ENCODE peak calls at places on chromosomes 11 and 22, in seven cellular contexts. One of them, this sample, is unnamed.

GRCh38 chr11:43327987-43328386 is 16.2 kb downstream of the API5 start:
- DNase-seq in activated CD4-positive, alpha-beta T cell treated with anti-CD3 and anti-CD28 coated beads for 48 hours: no peak
- DNase-seq in mammary epithelial cell: peak; percentile 79
- DNase-seq in A172: peak; percentile 93
- DNase-seq in activated T-cell treated with anti-CD3 and anti-CD28 coated beads for 4 hours: no peak
- DNase-seq in stimulated activated CD4-positive, alpha-beta T cell treated with anti-CD3 and anti-CD28 coated beads, Interleukin-15, amount 100 ng/mL, for 1 hour: no peak
- DNase-seq in A549: no peak
- DNase-seq in this sample: peak; percentile 79

GRCh38 chr22:21450320-21450831 is 16.8 kb upstream of the TMEM191C start:
- DNase-seq in activated T-cell treated with anti-CD3 and anti-CD28 coated beads for 4 hours: no peak
- DNase-seq in stimulated activated CD4-positive, alpha-beta T cell treated with anti-CD3 and anti-CD28 coated beads, Interleukin-15, amount 100 ng/mL, for 1 hour: no peak
- DNase-seq in mammary epithelial cell: no peak
- DNase-seq in activated CD4-positive, alpha-beta T cell treated with anti-CD3 and anti-CD28 coated beads for 48 hours: no peak
- DNase-seq in A549: no peak
- DNase-seq in A172: no peak
- DNase-seq in this sample: no peak

GRCh38 chr11:46234261-46234660 is 43.2 kb upstream of the CREB3L1 start:
- DNase-seq in mammary epithelial cell: no peak
- DNase-seq in activated T-cell treated with anti-CD3 and anti-CD28 coated beads for 4 hours: no peak
- DNase-seq in activated CD4-positive, alpha-beta T cell treated with anti-CD3 and anti-CD28 coated beads for 48 hours: no peak
- DNase-seq in A172: no peak
- DNase-seq in A549: no peak
- DNase-seq in stimulated activated CD4-positive, alpha-beta T cell treated with anti-CD3 and anti-CD28 coated beads, Interleukin-15, amount 100 ng/mL, for 1 hour: no peak
- DNase-seq in this sample: no peak

GRCh38 chr11:64602466-64603070 is 11.5 kb downstream of the SLC22A12 start:
- DNase-seq in stimulated activated CD4-positive, alpha-beta T cell treated with anti-CD3 and anti-CD28 coated beads, Interleukin-15, amount 100 ng/mL, for 1 hour: no peak
- DNase-seq in A172: no peak
- DNase-seq in mammary epithelial cell: no peak
- DNase-seq in activated T-cell treated with anti-CD3 and anti-CD28 coated beads for 4 hours: no peak
- DNase-seq in activated CD4-positive, alpha-beta T cell treated with anti-CD3 and anti-CD28 coated beads for 48 hours: no peak
- DNase-seq in A549: no peak
- DNase-seq in this sample: no peak

GRCh38 chr11:28621648-28622215 is 513.5 kb downstream of the METTL15 start:
- DNase-seq in A172: peak; percentile 73
- DNase-seq in stimulated activated CD4-positive, alpha-beta T cell treated with anti-CD3 and anti-CD28 coated beads, Interleukin-15, amount 100 ng/mL, for 1 hour: no peak
- DNase-seq in mammary epithelial cell: no peak
- DNase-seq in activated CD4-positive, alpha-beta T cell treated with anti-CD3 and anti-CD28 coated beads for 48 hours: no peak
- DNase-seq in A549: no peak
- DNase-seq in activated T-cell treated with anti-CD3 and anti-CD28 coated beads for 4 hours: no peak
- DNase-seq in this sample: no peak

GRCh38 chr11:74316772-74317505 is 5.5 kb upstream of the P4HA3 start:
- DNase-seq in activated T-cell treated with anti-CD3 and anti-CD28 coated beads for 4 hours: no peak
- DNase-seq in activated CD4-positive, alpha-beta T cell treated with anti-CD3 and anti-CD28 coated beads for 48 hours: no peak
- DNase-seq in A172: no peak
- DNase-seq in stimulated activated CD4-positive, alpha-beta T cell treated with anti-CD3 and anti-CD28 coated beads, Interleukin-15, amount 100 ng/mL, for 1 hour: no peak
- DNase-seq in A549: no peak
- DNase-seq in mammary epithelial cell: peak; percentile 14
- DNase-seq in this sample: no peak

GRCh38 chr11:122724520-122724919 is 69.0 kb downstream of the UBASH3B start:
- DNase-seq in activated T-cell treated with anti-CD3 and anti-CD28 coated beads for 4 hours: no peak
- DNase-seq in mammary epithelial cell: no peak
- DNase-seq in A172: no peak
- DNase-seq in A549: no peak
- DNase-seq in activated CD4-positive, alpha-beta T cell treated with anti-CD3 and anti-CD28 coated beads for 48 hours: no peak
- DNase-seq in stimulated activated CD4-positive, alpha-beta T cell treated with anti-CD3 and anti-CD28 coated beads, Interleukin-15, amount 100 ng/mL, for 1 hour: no peak
- DNase-seq in this sample: no peak

GRCh38 chr22:24855794-24856193 is 49.8 kb downstream of the SGSM1 start:
- DNase-seq in stimulated activated CD4-positive, alpha-beta T cell treated with anti-CD3 and anti-CD28 coated beads, Interleukin-15, amount 100 ng/mL, for 1 hour: no peak
- DNase-seq in activated T-cell treated with anti-CD3 and anti-CD28 coated beads for 4 hours: no peak
- DNase-seq in mammary epithelial cell: no peak
- DNase-seq in activated CD4-positive, alpha-beta T cell treated with anti-CD3 and anti-CD28 coated beads for 48 hours: no peak
- DNase-seq in A549: no peak
- DNase-seq in A172: no peak
- DNase-seq in this sample: no peak

GRCh38 chr11:107756553-107756952 is 44.7 kb upstream of the SLN start:
- DNase-seq in activated T-cell treated with anti-CD3 and anti-CD28 coated beads for 4 hours: no peak
- DNase-seq in stimulated activated CD4-positive, alpha-beta T cell treated with anti-CD3 and anti-CD28 coated beads, Interleukin-15, amount 100 ng/mL, for 1 hour: no peak
- DNase-seq in A172: no peak
- DNase-seq in mammary epithelial cell: no peak
- DNase-seq in A549: no peak
- DNase-seq in activated CD4-positive, alpha-beta T cell treated with anti-CD3 and anti-CD28 coated beads for 48 hours: no peak
- DNase-seq in this sample: no peak

GRCh38 chr22:20904980-20905355 is 12.2 kb upstream of the CRKL start:
- DNase-seq in activated T-cell treated with anti-CD3 and anti-CD28 coated beads for 4 hours: no peak
- DNase-seq in stimulated activated CD4-positive, alpha-beta T cell treated with anti-CD3 and anti-CD28 coated beads, Interleukin-15, amount 100 ng/mL, for 1 hour: no peak
- DNase-seq in A172: no peak
- DNase-seq in mammary epithelial cell: no peak
- DNase-seq in activated CD4-positive, alpha-beta T cell treated with anti-CD3 and anti-CD28 coated beads for 48 hours: no peak
- DNase-seq in A549: no peak
- DNase-seq in this sample: no peak

GRCh38 chr22:21816787-21817496 is 50.5 kb downstream of the MAPK1 start:
- DNase-seq in mammary epithelial cell: peak; percentile 90
- DNase-seq in A172: peak; percentile 57
- DNase-seq in stimulated activated CD4-positive, alpha-beta T cell treated with anti-CD3 and anti-CD28 coated beads, Interleukin-15, amount 100 ng/mL, for 1 hour: no peak
- DNase-seq in activated CD4-positive, alpha-beta T cell treated with anti-CD3 and anti-CD28 coated beads for 48 hours: peak; percentile 27
- DNase-seq in activated T-cell treated with anti-CD3 and anti-CD28 coated beads for 4 hours: no peak
- DNase-seq in A549: peak; percentile 48
- DNase-seq in this sample: peak; percentile 74

GRCh38 chr11:122655527-122656072 is at the start of gene UBASH3B:
- DNase-seq in mammary epithelial cell: peak; percentile 88
- DNase-seq in stimulated activated CD4-positive, alpha-beta T cell treated with anti-CD3 and anti-CD28 coated beads, Interleukin-15, amount 100 ng/mL, for 1 hour: peak; percentile 51
- DNase-seq in A549: peak; percentile 67
- DNase-seq in activated T-cell treated with anti-CD3 and anti-CD28 coated beads for 4 hours: peak; percentile 44
- DNase-seq in activated CD4-positive, alpha-beta T cell treated with anti-CD3 and anti-CD28 coated beads for 48 hours: peak; percentile 76
- DNase-seq in A172: peak; percentile 74
- DNase-seq in this sample: peak; percentile 90

GRCh38 chr11:98561216-98561615 is 459.5 kb upstream of the CNTN5 start:
- DNase-seq in A549: no peak
- DNase-seq in activated CD4-positive, alpha-beta T cell treated with anti-CD3 and anti-CD28 coated beads for 48 hours: no peak
- DNase-seq in activated T-cell treated with anti-CD3 and anti-CD28 coated beads for 4 hours: no peak
- DNase-seq in stimulated activated CD4-positive, alpha-beta T cell treated with anti-CD3 and anti-CD28 coated beads, Interleukin-15, amount 100 ng/mL, for 1 hour: no peak
- DNase-seq in A172: no peak
- DNase-seq in mammary epithelial cell: peak; percentile 32
- DNase-seq in this sample: peak; percentile 1

GRCh38 chr22:43996170-43996980 is 27.7 kb upstream of the PARVB start:
- DNase-seq in activated CD4-positive, alpha-beta T cell treated with anti-CD3 and anti-CD28 coated beads for 48 hours: peak; percentile 78
- DNase-seq in A549: no peak
- DNase-seq in stimulated activated CD4-positive, alpha-beta T cell treated with anti-CD3 and anti-CD28 coated beads, Interleukin-15, amount 100 ng/mL, for 1 hour: peak; percentile 53
- DNase-seq in mammary epithelial cell: no peak
- DNase-seq in A172: no peak
- DNase-seq in activated T-cell treated with anti-CD3 and anti-CD28 coated beads for 4 hours: peak; percentile 63
- DNase-seq in this sample: no peak

GRCh38 chr11:45483361-45483760 is 182.1 kb downstream of the CHST1 start:
- DNase-seq in A549: no peak
- DNase-seq in A172: no peak
- DNase-seq in mammary epithelial cell: no peak
- DNase-seq in activated T-cell treated with anti-CD3 and anti-CD28 coated beads for 4 hours: no peak
- DNase-seq in activated CD4-positive, alpha-beta T cell treated with anti-CD3 and anti-CD28 coated beads for 48 hours: no peak
- DNase-seq in stimulated activated CD4-positive, alpha-beta T cell treated with anti-CD3 and anti-CD28 coated beads, Interleukin-15, amount 100 ng/mL, for 1 hour: no peak
- DNase-seq in this sample: no peak

GRCh38 chr11:665062-665706 is 28.1 kb downstream of the DRD4 start:
- DNase-seq in A549: no peak
- DNase-seq in A172: no peak
- DNase-seq in activated T-cell treated with anti-CD3 and anti-CD28 coated beads for 4 hours: no peak
- DNase-seq in mammary epithelial cell: no peak
- DNase-seq in activated CD4-positive, alpha-beta T cell treated with anti-CD3 and anti-CD28 coated beads for 48 hours: no peak
- DNase-seq in stimulated activated CD4-positive, alpha-beta T cell treated with anti-CD3 and anti-CD28 coated beads, Interleukin-15, amount 100 ng/mL, for 1 hour: no peak
- DNase-seq in this sample: no peak

GRCh38 chr11:79259800-79260199 is 181.0 kb downstream of the TENM4 start:
- DNase-seq in activated T-cell treated with anti-CD3 and anti-CD28 coated beads for 4 hours: no peak
- DNase-seq in mammary epithelial cell: no peak
- DNase-seq in activated CD4-positive, alpha-beta T cell treated with anti-CD3 and anti-CD28 coated beads for 48 hours: no peak
- DNase-seq in stimulated activated CD4-positive, alpha-beta T cell treated with anti-CD3 and anti-CD28 coated beads, Interleukin-15, amount 100 ng/mL, for 1 hour: no peak
- DNase-seq in A172: no peak
- DNase-seq in A549: peak; percentile 15
- DNase-seq in this sample: peak; percentile 13

GRCh38 chr22:43479311-43479710 is 67.5 kb downstream of the MPPED1 start:
- DNase-seq in activated CD4-positive, alpha-beta T cell treated with anti-CD3 and anti-CD28 coated beads for 48 hours: no peak
- DNase-seq in activated T-cell treated with anti-CD3 and anti-CD28 coated beads for 4 hours: no peak
- DNase-seq in A172: no peak
- DNase-seq in A549: no peak
- DNase-seq in stimulated activated CD4-positive, alpha-beta T cell treated with anti-CD3 and anti-CD28 coated beads, Interleukin-15, amount 100 ng/mL, for 1 hour: no peak
- DNase-seq in mammary epithelial cell: no peak
- DNase-seq in this sample: no peak

GRCh38 chr11:77109236-77110019 is 6.8 kb downstream of the OMP start:
- DNase-seq in activated CD4-positive, alpha-beta T cell treated with anti-CD3 and anti-CD28 coated beads for 48 hours: no peak
- DNase-seq in stimulated activated CD4-positive, alpha-beta T cell treated with anti-CD3 and anti-CD28 coated beads, Interleukin-15, amount 100 ng/mL, for 1 hour: no peak
- DNase-seq in mammary epithelial cell: no peak
- DNase-seq in activated T-cell treated with anti-CD3 and anti-CD28 coated beads for 4 hours: no peak
- DNase-seq in A172: peak; percentile 69
- DNase-seq in A549: no peak
- DNase-seq in this sample: no peak

GRCh38 chr11:92070026-92070889 is 154.4 kb upstream of the FAT3 start:
- DNase-seq in mammary epithelial cell: peak; percentile 1
- DNase-seq in A172: no peak
- DNase-seq in activated CD4-positive, alpha-beta T cell treated with anti-CD3 and anti-CD28 coated beads for 48 hours: no peak
- DNase-seq in A549: no peak
- DNase-seq in activated T-cell treated with anti-CD3 and anti-CD28 coated beads for 4 hours: no peak
- DNase-seq in stimulated activated CD4-positive, alpha-beta T cell treated with anti-CD3 and anti-CD28 coated beads, Interleukin-15, amount 100 ng/mL, for 1 hour: no peak
- DNase-seq in this sample: no peak

GRCh38 chr11:47797633-47798032 is 30.5 kb upstream of the FNBP4 start:
- DNase-seq in activated T-cell treated with anti-CD3 and anti-CD28 coated beads for 4 hours: peak; percentile 32
- DNase-seq in A172: peak; percentile 91
- DNase-seq in mammary epithelial cell: peak; percentile 55
- DNase-seq in stimulated activated CD4-positive, alpha-beta T cell treated with anti-CD3 and anti-CD28 coated beads, Interleukin-15, amount 100 ng/mL, for 1 hour: no peak
- DNase-seq in A549: no peak
- DNase-seq in activated CD4-positive, alpha-beta T cell treated with anti-CD3 and anti-CD28 coated beads for 48 hours: peak; percentile 66
- DNase-seq in this sample: peak; percentile 40

GRCh38 chr11:66639066-66639813 is 737 bp downstream of the RBM4 start:
- DNase-seq in activated CD4-positive, alpha-beta T cell treated with anti-CD3 and anti-CD28 coated beads for 48 hours: peak; percentile 45
- DNase-seq in A172: peak; percentile 25
- DNase-seq in A549: no peak
- DNase-seq in stimulated activated CD4-positive, alpha-beta T cell treated with anti-CD3 and anti-CD28 coated beads, Interleukin-15, amount 100 ng/mL, for 1 hour: no peak
- DNase-seq in mammary epithelial cell: peak; percentile 29
- DNase-seq in activated T-cell treated with anti-CD3 and anti-CD28 coated beads for 4 hours: peak; percentile 20
- DNase-seq in this sample: peak; percentile 40

This sample was measured in MCF 10A.